ENCODE peak calls at places on chromosomes 2 and 18, in four cellular contexts. A is SK-N-SH, M is K562, N is GM12878. C is an unnamed sample.

GRCh38 chr2:236872015-236872414 is 213.7 kb upstream of the COPS8 start:
- DNase-seq in A (no peak), M (no peak), N (no peak), C (peak)

GRCh38 chr18:47780011-47780725 is 150.3 kb downstream of the SMAD2 start:
- DNase-seq in A (no peak), M (no peak), N (no peak), C (no peak)

GRCh38 chr18:46588971-46589660 is 67.9 kb downstream of the LOXHD1 start:
- DNase-seq in A (no peak), M (no peak), N (no peak), C (no peak)

GRCh38 chr2:239690651-239691631 is 290.1 kb upstream of the HDAC4 start:
- DNase-seq in A (peak), M (peak), N (no peak), C (no peak)

GRCh38 chr2:58155160-58155778 is 85.9 kb downstream of the FANCL start:
- DNase-seq in A (no peak), M (no peak), N (no peak), C (no peak)

GRCh38 chr18:72375628-72376027 is 168.5 kb downstream of the CBLN2 start:
- DNase-seq in A (no peak), M (no peak), N (no peak), C (no peak)

GRCh38 chr2:54457326-54458023 is 1.3 kb downstream of the SPTBN1 start:
- DNase-seq in A (peak), M (no peak), N (no peak), C (peak)

GRCh38 chr2:219081701-219082331 is 21.1 kb upstream of the IHH start:
- DNase-seq in A (no peak), M (no peak), N (no peak), C (no peak)

GRCh38 chr18:31101148-31102019 is 837 bp downstream of the DSC2 start:
- DNase-seq in A (peak), M (peak), N (no peak), C (peak)

GRCh38 chr18:44848931-44849330 is 168.2 kb downstream of the SETBP1 start:
- DNase-seq in A (peak), M (no peak), N (no peak), C (no peak)

GRCh38 chr2:190837417-190837816 is 43.2 kb upstream of the GLS start:
- DNase-seq in A (no peak), M (no peak), N (no peak), C (no peak)

GRCh38 chr2:213261715-213262114 is 22.5 kb upstream of the SPAG16 start:
- DNase-seq in A (no peak), M (no peak), N (no peak), C (no peak)
- TF ChIP-seq NRF1 in A (no peak), M (no peak), N (no peak), C (no peak)

GRCh38 chr2:11871421-11871820 is 125.0 kb downstream of the LPIN1 start:
- DNase-seq in A (no peak), M (no peak), N (no peak), C (peak)

GRCh38 chr2:11870064-11870463 is 123.6 kb downstream of the LPIN1 start:
- DNase-seq in A (no peak), M (no peak), N (no peak), C (no peak)

GRCh38 chr2:11869423-11869991 is 123.1 kb downstream of the LPIN1 start:
- DNase-seq in A (no peak), M (no peak), N (no peak), C (peak)

GRCh38 chr2:11872247-11872947 is 126.0 kb downstream of the LPIN1 start:
- DNase-seq in A (no peak), M (no peak), N (peak), C (no peak)

GRCh38 chr2:11870584-11870983 is 124.2 kb downstream of the LPIN1 start:
- DNase-seq in A (no peak), M (no peak), N (no peak), C (peak)
- TF ChIP-seq NRF1 in A (no peak), M (no peak), N (no peak), C (no peak)

DNA sequence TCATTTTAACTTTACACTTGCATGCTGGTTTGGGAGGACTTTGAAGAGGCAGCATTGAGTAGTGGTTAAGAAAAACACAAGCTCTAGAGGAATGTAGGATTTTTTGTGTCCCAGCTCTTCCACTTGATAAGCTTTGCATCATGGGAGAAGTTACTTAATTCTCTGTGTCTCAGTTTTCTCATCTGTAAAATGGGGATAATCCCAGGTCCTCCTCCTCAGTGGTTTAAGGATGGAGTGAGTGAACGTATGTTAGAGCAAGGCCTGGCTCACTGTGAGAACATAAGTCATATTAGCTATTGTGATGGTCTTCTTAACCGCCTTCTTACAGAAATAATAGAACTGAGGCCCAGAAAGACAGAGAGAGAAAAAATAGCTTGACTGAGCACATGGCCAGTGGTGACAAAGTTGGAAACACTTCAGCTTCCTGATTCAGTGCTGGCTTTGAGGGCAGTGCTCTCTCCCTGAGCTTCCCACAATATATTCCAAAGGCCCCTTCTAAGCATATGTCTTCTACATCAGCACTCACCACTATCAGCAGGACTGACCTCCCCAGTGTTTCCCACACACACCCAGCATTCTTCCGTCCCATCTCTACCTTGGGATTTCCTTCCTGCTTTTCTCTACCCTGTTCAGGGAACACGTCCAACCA is 214.8 kb upstream of the TNP1 start:
- DNase-seq in A (no peak), M (no peak), N (no peak), C (no peak)
- TF ChIP-seq NRF1 in A (no peak), M (no peak), N (no peak), C (no peak)

GRCh38 chr2:169980001-169980400 is 152.7 kb downstream of the UBR3 start:
- DNase-seq in A (no peak), M (no peak), N (no peak), C (no peak)
- TF ChIP-seq NRF1 in A (no peak), M (no peak), N (no peak), C (no peak)

GRCh38 chr18:76338088-76338487 is 157.0 kb downstream of the ZNF516 start:
- DNase-seq in A (no peak), M (no peak), N (no peak), C (no peak)

GRCh38 chr18:76339246-76339620 is 155.8 kb downstream of the ZNF516 start:
- DNase-seq in A (no peak), M (no peak), N (no peak), C (no peak)

GRCh38 chr18:76343938-76344569 is 151.0 kb downstream of the ZNF516 start:
- DNase-seq in A (no peak), M (no peak), N (no peak), C (no peak)

GRCh38 chr18:76338619-76339245 is 156.3 kb downstream of the ZNF516 start:
- DNase-seq in A (no peak), M (no peak), N (no peak), C (no peak)

DNA sequence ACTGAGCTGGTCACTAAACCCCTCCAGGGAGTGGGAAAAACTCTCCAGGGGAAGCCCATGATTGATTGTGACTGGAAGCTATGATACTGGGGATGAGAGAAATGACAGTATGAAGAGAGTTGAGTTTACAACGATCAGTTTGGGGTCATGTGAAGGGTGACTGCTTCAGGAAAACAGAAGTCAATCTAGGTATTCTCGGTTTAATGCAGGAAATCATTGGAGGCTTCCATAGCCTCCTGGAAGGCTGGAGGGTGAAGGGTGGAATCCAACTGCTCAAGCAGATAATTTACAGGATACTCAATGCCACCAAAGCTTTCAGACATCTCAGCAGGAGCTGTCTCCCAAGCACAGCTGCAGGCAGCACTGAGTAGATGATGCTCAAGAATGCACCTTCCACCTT is 154.6 kb downstream of the ZNF516 start:
- DNase-seq in A (no peak), M (no peak), N (no peak), C (no peak)
- TF ChIP-seq NRF1 in A (no peak), M (no peak), N (no peak), C (no peak)

DNA sequence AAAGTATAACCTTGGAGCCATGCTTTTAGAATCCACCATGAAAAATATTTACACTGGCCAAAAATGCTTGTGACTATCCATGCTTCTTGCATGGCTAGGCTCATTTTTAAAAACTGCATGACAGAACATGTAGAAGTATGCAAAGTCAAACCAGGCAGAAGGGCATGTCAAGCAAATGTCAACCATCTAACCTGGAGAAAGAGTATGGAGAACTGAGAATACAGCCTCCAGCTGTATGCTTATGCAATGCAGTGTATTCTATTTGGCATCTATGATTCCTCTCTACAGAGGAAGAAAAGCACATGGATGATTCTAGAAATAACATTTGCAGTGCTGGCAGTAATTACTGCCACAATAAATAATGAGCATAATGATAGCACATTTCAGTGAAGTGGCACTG is 87.3 kb upstream of the CCDC141 start:
- DNase-seq in A (no peak), M (no peak), N (no peak), C (no peak)
- TF ChIP-seq NRF1 in A (no peak), M (no peak), N (no peak), C (no peak)

C was measured in H1.